ENCODE peak calls at places on chromosomes 2 and 18, in seven cellular contexts. One of them, this sample, is unnamed.

GRCh38 chr18:37419866-37420265 is 145.7 kb downstream of the CELF4 start:
- DNase-seq in right lobe of liver: no peak
- DNase-seq in H9: no peak
- DNase-seq in tibial artery: no peak
- DNase-seq in MCF 10A: no peak
- DNase-seq in AG10803: no peak
- DNase-seq in Peyer's patch: no peak
- DNase-seq in this sample: no peak

GRCh38 chr2:222315443-222316121 is 16.8 kb upstream of the PAX3 start:
- DNase-seq in right lobe of liver: no peak
- DNase-seq in H9: no peak
- DNase-seq in tibial artery: no peak
- DNase-seq in MCF 10A: peak; percentile 14
- DNase-seq in AG10803: no peak
- DNase-seq in Peyer's patch: no peak
- DNase-seq in this sample: no peak

GRCh38 chr18:28043631-28044030 is 133.3 kb downstream of the CDH2 start:
- DNase-seq in right lobe of liver: no peak
- DNase-seq in H9: no peak
- DNase-seq in tibial artery: no peak
- DNase-seq in MCF 10A: no peak
- DNase-seq in AG10803: no peak
- DNase-seq in Peyer's patch: no peak
- DNase-seq in this sample: no peak

GRCh38 chr2:232477751-232478510 is 9.7 kb downstream of the ECEL1 start:
- DNase-seq in right lobe of liver: no peak
- DNase-seq in H9: peak; percentile 31
- DNase-seq in tibial artery: no peak
- DNase-seq in MCF 10A: no peak
- DNase-seq in AG10803: no peak
- DNase-seq in Peyer's patch: no peak
- DNase-seq in this sample: no peak

GRCh38 chr2:240291337-240291751 is 144.1 kb upstream of the GPC1 start:
- DNase-seq in right lobe of liver: no peak
- DNase-seq in H9: no peak
- DNase-seq in tibial artery: no peak
- DNase-seq in MCF 10A: no peak
- DNase-seq in AG10803: no peak
- DNase-seq in Peyer's patch: no peak
- DNase-seq in this sample: no peak

GRCh38 chr2:121429119-121429903 is 101.4 kb upstream of the RNU4ATAC start:
- DNase-seq in right lobe of liver: no peak
- DNase-seq in H9: no peak
- DNase-seq in tibial artery: no peak
- DNase-seq in MCF 10A: no peak
- DNase-seq in AG10803: peak; percentile 16
- DNase-seq in Peyer's patch: no peak
- DNase-seq in this sample: no peak

GRCh38 chr2:226121339-226121738 is 678.3 kb downstream of the IRS1 start:
- DNase-seq in right lobe of liver: no peak
- DNase-seq in H9: no peak
- DNase-seq in tibial artery: no peak
- DNase-seq in MCF 10A: no peak
- DNase-seq in AG10803: peak; percentile 24
- DNase-seq in Peyer's patch: no peak
- DNase-seq in this sample: no peak

GRCh38 chr2:230668184-230668938 is 44.3 kb upstream of the CAB39 start:
- DNase-seq in right lobe of liver: no peak
- DNase-seq in H9: no peak
- DNase-seq in tibial artery: peak; percentile 61
- DNase-seq in MCF 10A: peak; percentile 90
- DNase-seq in AG10803: no peak
- DNase-seq in Peyer's patch: no peak
- DNase-seq in this sample: peak; percentile 74

GRCh38 chr2:134900151-134900550 is 18.5 kb upstream of the CCNT2 start:
- DNase-seq in right lobe of liver: no peak
- DNase-seq in H9: no peak
- DNase-seq in tibial artery: no peak
- DNase-seq in MCF 10A: peak; percentile 20
- DNase-seq in AG10803: peak; percentile 34
- DNase-seq in Peyer's patch: no peak
- DNase-seq in this sample: no peak

GRCh38 chr2:20584637-20585321 is 66.1 kb downstream of the HS1BP3 start:
- DNase-seq in right lobe of liver: peak; percentile 32
- DNase-seq in H9: peak; percentile 85
- DNase-seq in tibial artery: no peak
- DNase-seq in MCF 10A: peak; percentile 82
- DNase-seq in AG10803: peak; percentile 98
- DNase-seq in Peyer's patch: no peak
- DNase-seq in this sample: no peak

GRCh38 chr18:55557211-55557610 is 30.8 kb downstream of the TCF4 start:
- DNase-seq in right lobe of liver: no peak
- DNase-seq in H9: no peak
- DNase-seq in tibial artery: no peak
- DNase-seq in MCF 10A: no peak
- DNase-seq in AG10803: no peak
- DNase-seq in Peyer's patch: no peak
- DNase-seq in this sample: no peak

GRCh38 chr18:34550902-34551301 is 159.2 kb upstream of the DTNA start:
- DNase-seq in right lobe of liver: no peak
- DNase-seq in H9: no peak
- DNase-seq in tibial artery: no peak
- DNase-seq in MCF 10A: no peak
- DNase-seq in AG10803: no peak
- DNase-seq in Peyer's patch: no peak
- DNase-seq in this sample: no peak

GRCh38 chr2:169827272-169828140 is at the start of gene UBR3:
- DNase-seq in right lobe of liver: peak; percentile 96
- DNase-seq in H9: peak; percentile 95
- DNase-seq in tibial artery: peak; percentile 92
- DNase-seq in MCF 10A: peak; percentile 89
- DNase-seq in AG10803: peak; percentile 93
- DNase-seq in Peyer's patch: peak; percentile 92
- DNase-seq in this sample: peak; percentile 97
- TF ChIP-seq CTCF in right lobe of liver: no peak
- TF ChIP-seq CTCF in H9: no peak
- TF ChIP-seq CTCF in tibial artery: no peak
- TF ChIP-seq CTCF in MCF 10A: no peak
- TF ChIP-seq CTCF in AG10803: peak; percentile 17
- TF ChIP-seq CTCF in Peyer's patch: no peak
- TF ChIP-seq CTCF in this sample: no peak

GRCh38 chr2:11155326-11156059 is at the start of gene SLC66A3:
- DNase-seq in right lobe of liver: no peak
- DNase-seq in H9: no peak
- DNase-seq in tibial artery: peak; percentile 79
- DNase-seq in MCF 10A: peak; percentile 84
- DNase-seq in AG10803: peak; percentile 86
- DNase-seq in Peyer's patch: peak; percentile 39
- DNase-seq in this sample: no peak
- TF ChIP-seq CTCF in right lobe of liver: no peak
- TF ChIP-seq CTCF in H9: peak; percentile 16
- TF ChIP-seq CTCF in tibial artery: no peak
- TF ChIP-seq CTCF in MCF 10A: no peak
- TF ChIP-seq CTCF in AG10803: no peak
- TF ChIP-seq CTCF in Peyer's patch: no peak
- TF ChIP-seq CTCF in this sample: no peak

DNA sequence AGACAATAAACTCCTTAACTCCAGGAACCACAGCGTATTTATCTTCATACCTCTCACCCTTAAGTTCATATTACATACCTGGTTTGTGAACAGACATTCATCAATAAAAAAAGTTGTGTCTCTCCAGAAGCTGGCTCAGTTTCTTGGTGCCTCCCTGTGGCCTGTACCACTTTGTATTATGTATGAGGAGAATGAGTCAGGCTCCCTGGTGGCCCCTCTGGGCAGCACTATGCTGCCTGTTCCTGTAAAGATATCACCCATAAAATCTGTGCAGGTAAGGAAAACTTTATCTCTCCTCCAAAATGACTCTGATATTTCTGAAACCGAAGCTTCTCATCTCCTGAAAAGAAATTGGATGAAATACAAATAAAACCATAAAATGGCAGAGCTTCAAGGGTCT is 198.4 kb upstream of the NT5C1B start:
- DNase-seq in right lobe of liver: no peak
- DNase-seq in H9: no peak
- DNase-seq in tibial artery: no peak
- DNase-seq in MCF 10A: no peak
- DNase-seq in AG10803: no peak
- DNase-seq in Peyer's patch: no peak
- DNase-seq in this sample: no peak
- TF ChIP-seq CTCF in right lobe of liver: no peak
- TF ChIP-seq CTCF in H9: peak; percentile 24
- TF ChIP-seq CTCF in tibial artery: no peak
- TF ChIP-seq CTCF in MCF 10A: no peak
- TF ChIP-seq CTCF in AG10803: no peak
- TF ChIP-seq CTCF in Peyer's patch: no peak
- TF ChIP-seq CTCF in this sample: no peak

DNA sequence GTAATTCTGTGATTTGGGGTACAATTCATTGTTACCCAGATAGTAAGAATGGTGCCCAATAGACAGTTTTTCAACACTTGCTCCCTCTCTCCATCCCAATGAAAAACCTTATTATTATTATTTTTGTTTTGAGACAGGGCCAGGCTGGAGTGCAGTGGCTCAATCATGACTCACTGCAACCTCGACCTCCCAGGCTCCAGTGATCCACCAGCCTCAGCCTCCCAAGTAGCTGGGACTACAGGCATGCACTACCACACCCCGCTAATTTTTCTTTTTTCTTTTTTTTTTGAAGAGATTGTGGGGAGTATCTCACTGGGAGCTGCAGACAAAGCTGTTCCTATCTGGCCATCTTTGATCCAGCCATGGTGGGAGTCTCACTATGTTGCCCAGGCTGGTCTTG is 7.2 kb downstream of the TGFA start:
- DNase-seq in right lobe of liver: no peak
- DNase-seq in H9: no peak
- DNase-seq in tibial artery: no peak
- DNase-seq in MCF 10A: no peak
- DNase-seq in AG10803: no peak
- DNase-seq in Peyer's patch: no peak
- DNase-seq in this sample: no peak
- TF ChIP-seq CTCF in right lobe of liver: no peak
- TF ChIP-seq CTCF in H9: no peak
- TF ChIP-seq CTCF in tibial artery: no peak
- TF ChIP-seq CTCF in MCF 10A: no peak
- TF ChIP-seq CTCF in AG10803: no peak
- TF ChIP-seq CTCF in Peyer's patch: no peak
- TF ChIP-seq CTCF in this sample: no peak

DNA sequence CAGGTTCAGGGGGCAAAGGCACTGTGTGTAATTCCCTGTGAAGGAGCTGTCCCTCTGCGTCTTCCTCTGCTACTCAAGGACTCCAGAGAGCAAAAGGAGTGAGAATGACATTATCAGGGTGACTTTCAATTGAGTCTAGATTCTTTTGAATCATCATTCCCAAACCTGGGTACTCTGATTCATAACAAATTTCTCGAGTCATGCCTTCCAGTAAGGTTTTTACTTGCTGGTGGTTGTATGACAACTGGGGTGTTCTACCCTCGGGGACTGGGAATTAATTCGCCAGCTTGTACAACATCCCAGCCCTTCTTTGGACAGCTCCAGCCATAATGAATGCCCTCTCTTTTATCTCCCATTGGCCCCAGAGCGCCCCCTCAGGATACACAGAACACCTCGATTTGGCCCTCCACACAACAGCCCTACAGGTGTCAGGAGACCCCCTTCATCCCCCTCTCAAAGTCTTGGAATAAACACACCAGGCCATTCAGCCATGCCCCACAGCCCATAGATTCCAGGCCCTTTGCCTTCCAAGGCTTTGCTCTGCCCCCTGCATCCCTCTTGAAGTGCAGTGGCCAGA is 254.5 kb downstream of the KLHL29 start:
- DNase-seq in right lobe of liver: no peak
- DNase-seq in H9: no peak
- DNase-seq in tibial artery: no peak
- DNase-seq in MCF 10A: no peak
- DNase-seq in AG10803: no peak
- DNase-seq in Peyer's patch: no peak
- DNase-seq in this sample: no peak
- TF ChIP-seq CTCF in right lobe of liver: no peak
- TF ChIP-seq CTCF in H9: peak; percentile 47
- TF ChIP-seq CTCF in tibial artery: no peak
- TF ChIP-seq CTCF in MCF 10A: no peak
- TF ChIP-seq CTCF in AG10803: no peak
- TF ChIP-seq CTCF in Peyer's patch: no peak
- TF ChIP-seq CTCF in this sample: no peak